ENCODE peak calls at places on chromosomes 13 and 19, in ten cellular contexts. One of them, this sample, is unnamed.

GRCh38 chr19:30719991-30720329 is 347.8 kb downstream of the ZNF536 start:
- DNase-seq in T-helper 2 cell: no peak
- DNase-seq in T-helper 17 cell: no peak
- DNase-seq in stimulated activated CD8-positive, alpha-beta memory T cell treated with anti-CD3 and anti-CD28 coated beads, Interleukin-15, amount 100 ng/mL, for 1 hour: no peak
- DNase-seq in EL: peak; percentile 15
- DNase-seq in head of caudate nucleus: no peak
- DNase-seq in CD8-positive, alpha-beta T cell: no peak
- DNase-seq in NCI-H510A treated with DMSO at 0.1 percent for 48 hours: no peak
- DNase-seq in uterus: peak; percentile 28
- DNase-seq in glomerular endothelial cell: no peak
- DNase-seq in this sample: peak; percentile 83

GRCh38 chr13:41587490-41587889 is 130.1 kb downstream of the RGCC start:
- DNase-seq in NCI-H510A treated with DMSO at 0.1 percent for 48 hours: no peak
- DNase-seq in T-helper 2 cell: no peak
- DNase-seq in EL: no peak
- DNase-seq in stimulated activated CD8-positive, alpha-beta memory T cell treated with anti-CD3 and anti-CD28 coated beads, Interleukin-15, amount 100 ng/mL, for 1 hour: no peak
- DNase-seq in head of caudate nucleus: no peak
- DNase-seq in uterus: no peak
- DNase-seq in glomerular endothelial cell: no peak
- DNase-seq in CD8-positive, alpha-beta T cell: peak; percentile 38
- DNase-seq in T-helper 17 cell: no peak
- DNase-seq in this sample: no peak

GRCh38 chr13:42612021-42612765 is 38.2 kb downstream of the TNFSF11 start:
- DNase-seq in CD8-positive, alpha-beta T cell: no peak
- DNase-seq in glomerular endothelial cell: no peak
- DNase-seq in uterus: no peak
- DNase-seq in head of caudate nucleus: no peak
- DNase-seq in T-helper 2 cell: no peak
- DNase-seq in NCI-H510A treated with DMSO at 0.1 percent for 48 hours: no peak
- DNase-seq in stimulated activated CD8-positive, alpha-beta memory T cell treated with anti-CD3 and anti-CD28 coated beads, Interleukin-15, amount 100 ng/mL, for 1 hour: no peak
- DNase-seq in T-helper 17 cell: no peak
- DNase-seq in EL: no peak
- DNase-seq in this sample: no peak

GRCh38 chr13:54226866-54227265 is 1198.3 kb downstream of the OLFM4 start:
- DNase-seq in head of caudate nucleus: peak; percentile 16
- DNase-seq in EL: no peak
- DNase-seq in NCI-H510A treated with DMSO at 0.1 percent for 48 hours: no peak
- DNase-seq in CD8-positive, alpha-beta T cell: no peak
- DNase-seq in T-helper 17 cell: no peak
- DNase-seq in T-helper 2 cell: no peak
- DNase-seq in stimulated activated CD8-positive, alpha-beta memory T cell treated with anti-CD3 and anti-CD28 coated beads, Interleukin-15, amount 100 ng/mL, for 1 hour: no peak
- DNase-seq in uterus: no peak
- DNase-seq in glomerular endothelial cell: no peak
- DNase-seq in this sample: no peak

GRCh38 chr19:6073858-6074708 is 36.2 kb downstream of the RFX2 start:
- DNase-seq in T-helper 2 cell: no peak
- DNase-seq in head of caudate nucleus: no peak
- DNase-seq in glomerular endothelial cell: no peak
- DNase-seq in T-helper 17 cell: no peak
- DNase-seq in EL: no peak
- DNase-seq in NCI-H510A treated with DMSO at 0.1 percent for 48 hours: no peak
- DNase-seq in CD8-positive, alpha-beta T cell: no peak
- DNase-seq in uterus: no peak
- DNase-seq in stimulated activated CD8-positive, alpha-beta memory T cell treated with anti-CD3 and anti-CD28 coated beads, Interleukin-15, amount 100 ng/mL, for 1 hour: no peak
- DNase-seq in this sample: no peak

GRCh38 chr13:77521595-77522367 is 13.7 kb upstream of the SCEL start:
- DNase-seq in head of caudate nucleus: no peak
- DNase-seq in T-helper 17 cell: no peak
- DNase-seq in EL: peak; percentile 14
- DNase-seq in uterus: no peak
- DNase-seq in CD8-positive, alpha-beta T cell: no peak
- DNase-seq in T-helper 2 cell: no peak
- DNase-seq in stimulated activated CD8-positive, alpha-beta memory T cell treated with anti-CD3 and anti-CD28 coated beads, Interleukin-15, amount 100 ng/mL, for 1 hour: no peak
- DNase-seq in glomerular endothelial cell: no peak
- DNase-seq in NCI-H510A treated with DMSO at 0.1 percent for 48 hours: no peak
- DNase-seq in this sample: no peak

GRCh38 chr19:50204811-50205675 is 1.6 kb downstream of the MYH14 start:
- DNase-seq in glomerular endothelial cell: no peak
- DNase-seq in T-helper 2 cell: no peak
- DNase-seq in EL: no peak
- DNase-seq in stimulated activated CD8-positive, alpha-beta memory T cell treated with anti-CD3 and anti-CD28 coated beads, Interleukin-15, amount 100 ng/mL, for 1 hour: no peak
- DNase-seq in NCI-H510A treated with DMSO at 0.1 percent for 48 hours: peak; percentile 88
- DNase-seq in CD8-positive, alpha-beta T cell: no peak
- DNase-seq in T-helper 17 cell: no peak
- DNase-seq in uterus: no peak
- DNase-seq in head of caudate nucleus: no peak
- DNase-seq in this sample: no peak

GRCh38 chr19:1568320-1569019 is at the start of gene MEX3D:
- DNase-seq in EL: peak; percentile 75
- DNase-seq in glomerular endothelial cell: no peak
- DNase-seq in head of caudate nucleus: peak; percentile 14
- DNase-seq in T-helper 17 cell: peak; percentile 77
- DNase-seq in uterus: peak; percentile 67
- DNase-seq in NCI-H510A treated with DMSO at 0.1 percent for 48 hours: peak; percentile 2
- DNase-seq in T-helper 2 cell: peak; percentile 81
- DNase-seq in stimulated activated CD8-positive, alpha-beta memory T cell treated with anti-CD3 and anti-CD28 coated beads, Interleukin-15, amount 100 ng/mL, for 1 hour: peak; percentile 54
- DNase-seq in CD8-positive, alpha-beta T cell: peak; percentile 84
- DNase-seq in this sample: no peak

GRCh38 chr19:5775668-5776309 is 8.8 kb downstream of the PRR22 start:
- DNase-seq in CD8-positive, alpha-beta T cell: no peak
- DNase-seq in NCI-H510A treated with DMSO at 0.1 percent for 48 hours: no peak
- DNase-seq in T-helper 2 cell: no peak
- DNase-seq in glomerular endothelial cell: no peak
- DNase-seq in T-helper 17 cell: no peak
- DNase-seq in EL: peak; percentile 82
- DNase-seq in uterus: no peak
- DNase-seq in head of caudate nucleus: no peak
- DNase-seq in stimulated activated CD8-positive, alpha-beta memory T cell treated with anti-CD3 and anti-CD28 coated beads, Interleukin-15, amount 100 ng/mL, for 1 hour: no peak
- DNase-seq in this sample: no peak

GRCh38 chr19:12720851-12721655 is 2.7 kb downstream of the TNPO2 start:
- DNase-seq in T-helper 2 cell: no peak
- DNase-seq in EL: peak; percentile 33
- DNase-seq in T-helper 17 cell: no peak
- DNase-seq in NCI-H510A treated with DMSO at 0.1 percent for 48 hours: no peak
- DNase-seq in glomerular endothelial cell: no peak
- DNase-seq in uterus: no peak
- DNase-seq in stimulated activated CD8-positive, alpha-beta memory T cell treated with anti-CD3 and anti-CD28 coated beads, Interleukin-15, amount 100 ng/mL, for 1 hour: no peak
- DNase-seq in head of caudate nucleus: no peak
- DNase-seq in CD8-positive, alpha-beta T cell: no peak
- DNase-seq in this sample: no peak

GRCh38 chr19:53909471-53910169 is 542 bp downstream of the CACNG7 start:
- DNase-seq in T-helper 2 cell: no peak
- DNase-seq in head of caudate nucleus: no peak
- DNase-seq in uterus: no peak
- DNase-seq in EL: no peak
- DNase-seq in NCI-H510A treated with DMSO at 0.1 percent for 48 hours: no peak
- DNase-seq in glomerular endothelial cell: no peak
- DNase-seq in stimulated activated CD8-positive, alpha-beta memory T cell treated with anti-CD3 and anti-CD28 coated beads, Interleukin-15, amount 100 ng/mL, for 1 hour: no peak
- DNase-seq in CD8-positive, alpha-beta T cell: no peak
- DNase-seq in T-helper 17 cell: no peak
- DNase-seq in this sample: no peak

GRCh38 chr13:80145291-80145690 is 195.6 kb downstream of the SPRY2 start:
- DNase-seq in EL: no peak
- DNase-seq in T-helper 2 cell: no peak
- DNase-seq in uterus: no peak
- DNase-seq in T-helper 17 cell: no peak
- DNase-seq in glomerular endothelial cell: no peak
- DNase-seq in head of caudate nucleus: no peak
- DNase-seq in CD8-positive, alpha-beta T cell: no peak
- DNase-seq in NCI-H510A treated with DMSO at 0.1 percent for 48 hours: no peak
- DNase-seq in stimulated activated CD8-positive, alpha-beta memory T cell treated with anti-CD3 and anti-CD28 coated beads, Interleukin-15, amount 100 ng/mL, for 1 hour: no peak
- DNase-seq in this sample: no peak

GRCh38 chr19:35236638-35237400 is 8.3 kb upstream of the FAM187B start:
- DNase-seq in T-helper 2 cell: no peak
- DNase-seq in stimulated activated CD8-positive, alpha-beta memory T cell treated with anti-CD3 and anti-CD28 coated beads, Interleukin-15, amount 100 ng/mL, for 1 hour: no peak
- DNase-seq in T-helper 17 cell: no peak
- DNase-seq in NCI-H510A treated with DMSO at 0.1 percent for 48 hours: no peak
- DNase-seq in EL: no peak
- DNase-seq in CD8-positive, alpha-beta T cell: no peak
- DNase-seq in head of caudate nucleus: no peak
- DNase-seq in uterus: no peak
- DNase-seq in glomerular endothelial cell: no peak
- DNase-seq in this sample: no peak

GRCh38 chr13:40446365-40446764 is 220.1 kb downstream of the FOXO1 start:
- DNase-seq in EL: peak; percentile 76
- DNase-seq in stimulated activated CD8-positive, alpha-beta memory T cell treated with anti-CD3 and anti-CD28 coated beads, Interleukin-15, amount 100 ng/mL, for 1 hour: no peak
- DNase-seq in uterus: no peak
- DNase-seq in head of caudate nucleus: no peak
- DNase-seq in T-helper 17 cell: no peak
- DNase-seq in glomerular endothelial cell: no peak
- DNase-seq in NCI-H510A treated with DMSO at 0.1 percent for 48 hours: no peak
- DNase-seq in CD8-positive, alpha-beta T cell: no peak
- DNase-seq in T-helper 2 cell: no peak
- DNase-seq in this sample: no peak

GRCh38 chr19:1752009-1752756 is 1.1 kb upstream of the ONECUT3 start:
- DNase-seq in EL: no peak
- DNase-seq in uterus: no peak
- DNase-seq in CD8-positive, alpha-beta T cell: no peak
- DNase-seq in NCI-H510A treated with DMSO at 0.1 percent for 48 hours: no peak
- DNase-seq in head of caudate nucleus: no peak
- DNase-seq in stimulated activated CD8-positive, alpha-beta memory T cell treated with anti-CD3 and anti-CD28 coated beads, Interleukin-15, amount 100 ng/mL, for 1 hour: no peak
- DNase-seq in glomerular endothelial cell: no peak
- DNase-seq in T-helper 2 cell: no peak
- DNase-seq in T-helper 17 cell: no peak
- DNase-seq in this sample: no peak

GRCh38 chr13:46609052-46609451 is 56.1 kb downstream of the LRCH1 start:
- DNase-seq in NCI-H510A treated with DMSO at 0.1 percent for 48 hours: no peak
- DNase-seq in stimulated activated CD8-positive, alpha-beta memory T cell treated with anti-CD3 and anti-CD28 coated beads, Interleukin-15, amount 100 ng/mL, for 1 hour: no peak
- DNase-seq in EL: no peak
- DNase-seq in uterus: no peak
- DNase-seq in T-helper 2 cell: no peak
- DNase-seq in glomerular endothelial cell: no peak
- DNase-seq in CD8-positive, alpha-beta T cell: no peak
- DNase-seq in T-helper 17 cell: no peak
- DNase-seq in head of caudate nucleus: no peak
- DNase-seq in this sample: no peak

GRCh38 chr13:30341815-30342570 is 34.6 kb upstream of the KATNAL1 start:
- DNase-seq in NCI-H510A treated with DMSO at 0.1 percent for 48 hours: no peak
- DNase-seq in uterus: peak; percentile 86
- DNase-seq in T-helper 2 cell: no peak
- DNase-seq in glomerular endothelial cell: no peak
- DNase-seq in CD8-positive, alpha-beta T cell: no peak
- DNase-seq in T-helper 17 cell: no peak
- DNase-seq in EL: peak; percentile 93
- DNase-seq in head of caudate nucleus: peak; percentile 54
- DNase-seq in stimulated activated CD8-positive, alpha-beta memory T cell treated with anti-CD3 and anti-CD28 coated beads, Interleukin-15, amount 100 ng/mL, for 1 hour: no peak
- DNase-seq in this sample: no peak

GRCh38 chr19:43618921-43619261 is 538 bp downstream of the ZNF428 start:
- DNase-seq in glomerular endothelial cell: no peak
- DNase-seq in EL: no peak
- DNase-seq in T-helper 2 cell: no peak
- DNase-seq in stimulated activated CD8-positive, alpha-beta memory T cell treated with anti-CD3 and anti-CD28 coated beads, Interleukin-15, amount 100 ng/mL, for 1 hour: no peak
- DNase-seq in head of caudate nucleus: peak; percentile 29
- DNase-seq in T-helper 17 cell: no peak
- DNase-seq in CD8-positive, alpha-beta T cell: peak; percentile 32
- DNase-seq in NCI-H510A treated with DMSO at 0.1 percent for 48 hours: peak; percentile 75
- DNase-seq in uterus: no peak
- DNase-seq in this sample: no peak

GRCh38 chr19:1237754-1238372 is at the start of gene CBARP:
- DNase-seq in stimulated activated CD8-positive, alpha-beta memory T cell treated with anti-CD3 and anti-CD28 coated beads, Interleukin-15, amount 100 ng/mL, for 1 hour: no peak
- DNase-seq in uterus: peak; percentile 44
- DNase-seq in T-helper 2 cell: no peak
- DNase-seq in EL: peak; percentile 56
- DNase-seq in head of caudate nucleus: no peak
- DNase-seq in glomerular endothelial cell: no peak
- DNase-seq in NCI-H510A treated with DMSO at 0.1 percent for 48 hours: no peak
- DNase-seq in T-helper 17 cell: no peak
- DNase-seq in CD8-positive, alpha-beta T cell: peak; percentile 54
- DNase-seq in this sample: no peak

GRCh38 chr13:30774214-30774730 is 38.9 kb downstream of the ALOX5AP start:
- DNase-seq in stimulated activated CD8-positive, alpha-beta memory T cell treated with anti-CD3 and anti-CD28 coated beads, Interleukin-15, amount 100 ng/mL, for 1 hour: no peak
- DNase-seq in T-helper 17 cell: no peak
- DNase-seq in NCI-H510A treated with DMSO at 0.1 percent for 48 hours: no peak
- DNase-seq in uterus: no peak
- DNase-seq in EL: no peak
- DNase-seq in CD8-positive, alpha-beta T cell: no peak
- DNase-seq in head of caudate nucleus: no peak
- DNase-seq in glomerular endothelial cell: no peak
- DNase-seq in T-helper 2 cell: no peak
- DNase-seq in this sample: no peak

GRCh38 chr13:95296326-95296939 is 4.8 kb downstream of the ABCC4 start:
- DNase-seq in T-helper 17 cell: no peak
- DNase-seq in CD8-positive, alpha-beta T cell: peak; percentile 10
- DNase-seq in NCI-H510A treated with DMSO at 0.1 percent for 48 hours: peak; percentile 36
- DNase-seq in EL: no peak
- DNase-seq in T-helper 2 cell: no peak
- DNase-seq in stimulated activated CD8-positive, alpha-beta memory T cell treated with anti-CD3 and anti-CD28 coated beads, Interleukin-15, amount 100 ng/mL, for 1 hour: no peak
- DNase-seq in uterus: no peak
- DNase-seq in head of caudate nucleus: no peak
- DNase-seq in glomerular endothelial cell: no peak
- DNase-seq in this sample: no peak

GRCh38 chr13:77507931-77508776 is 27.4 kb upstream of the SCEL start:
- DNase-seq in NCI-H510A treated with DMSO at 0.1 percent for 48 hours: no peak
- DNase-seq in T-helper 17 cell: no peak
- DNase-seq in uterus: no peak
- DNase-seq in stimulated activated CD8-positive, alpha-beta memory T cell treated with anti-CD3 and anti-CD28 coated beads, Interleukin-15, amount 100 ng/mL, for 1 hour: no peak
- DNase-seq in T-helper 2 cell: no peak
- DNase-seq in CD8-positive, alpha-beta T cell: no peak
- DNase-seq in EL: peak; percentile 78
- DNase-seq in glomerular endothelial cell: no peak
- DNase-seq in head of caudate nucleus: no peak
- DNase-seq in this sample: no peak

GRCh38 chr13:54175470-54175869 is 1146.9 kb downstream of the OLFM4 start:
- DNase-seq in stimulated activated CD8-positive, alpha-beta memory T cell treated with anti-CD3 and anti-CD28 coated beads, Interleukin-15, amount 100 ng/mL, for 1 hour: no peak
- DNase-seq in T-helper 2 cell: no peak
- DNase-seq in NCI-H510A treated with DMSO at 0.1 percent for 48 hours: no peak
- DNase-seq in glomerular endothelial cell: no peak
- DNase-seq in uterus: no peak
- DNase-seq in T-helper 17 cell: no peak
- DNase-seq in EL: no peak
- DNase-seq in CD8-positive, alpha-beta T cell: no peak
- DNase-seq in head of caudate nucleus: no peak
- DNase-seq in this sample: no peak

GRCh38 chr19:12527034-12527836 is 24.0 kb downstream of the ZNF564 start:
- DNase-seq in CD8-positive, alpha-beta T cell: no peak
- DNase-seq in uterus: no peak
- DNase-seq in head of caudate nucleus: no peak
- DNase-seq in T-helper 17 cell: no peak
- DNase-seq in NCI-H510A treated with DMSO at 0.1 percent for 48 hours: no peak
- DNase-seq in T-helper 2 cell: no peak
- DNase-seq in EL: no peak
- DNase-seq in glomerular endothelial cell: no peak
- DNase-seq in stimulated activated CD8-positive, alpha-beta memory T cell treated with anti-CD3 and anti-CD28 coated beads, Interleukin-15, amount 100 ng/mL, for 1 hour: no peak
- DNase-seq in this sample: no peak

GRCh38 chr13:99432637-99433542 is 68.4 kb upstream of the TM9SF2 start:
- DNase-seq in glomerular endothelial cell: peak; percentile 18
- DNase-seq in EL: peak; percentile 83
- DNase-seq in head of caudate nucleus: peak; percentile 39
- DNase-seq in uterus: peak; percentile 28
- DNase-seq in NCI-H510A treated with DMSO at 0.1 percent for 48 hours: no peak
- DNase-seq in T-helper 2 cell: peak; percentile 61
- DNase-seq in T-helper 17 cell: peak; percentile 70
- DNase-seq in stimulated activated CD8-positive, alpha-beta memory T cell treated with anti-CD3 and anti-CD28 coated beads, Interleukin-15, amount 100 ng/mL, for 1 hour: peak; percentile 49
- DNase-seq in CD8-positive, alpha-beta T cell: peak; percentile 80
- DNase-seq in this sample: no peak

GRCh38 chr13:48631441-48631840 is 22.3 kb upstream of the CYSLTR2 start:
- DNase-seq in EL: no peak
- DNase-seq in stimulated activated CD8-positive, alpha-beta memory T cell treated with anti-CD3 and anti-CD28 coated beads, Interleukin-15, amount 100 ng/mL, for 1 hour: no peak
- DNase-seq in T-helper 2 cell: no peak
- DNase-seq in head of caudate nucleus: no peak
- DNase-seq in T-helper 17 cell: no peak
- DNase-seq in CD8-positive, alpha-beta T cell: no peak
- DNase-seq in NCI-H510A treated with DMSO at 0.1 percent for 48 hours: no peak
- DNase-seq in glomerular endothelial cell: no peak
- DNase-seq in uterus: no peak
- DNase-seq in this sample: no peak

GRCh38 chr19:38706792-38707511 is 37.3 kb downstream of the CAPN12 start:
- DNase-seq in glomerular endothelial cell: no peak
- DNase-seq in head of caudate nucleus: no peak
- DNase-seq in NCI-H510A treated with DMSO at 0.1 percent for 48 hours: no peak
- DNase-seq in T-helper 2 cell: no peak
- DNase-seq in stimulated activated CD8-positive, alpha-beta memory T cell treated with anti-CD3 and anti-CD28 coated beads, Interleukin-15, amount 100 ng/mL, for 1 hour: no peak
- DNase-seq in T-helper 17 cell: no peak
- DNase-seq in uterus: no peak
- DNase-seq in EL: no peak
- DNase-seq in CD8-positive, alpha-beta T cell: no peak
- DNase-seq in this sample: no peak

This sample was measured in mesenteric fat pad.